ENCODE peak calls at places on chromosomes 6 and 20, in nine cellular contexts. E, N, F, C, J, K, T, I and A are unnamed samples.

GRCh38 chr6:116840091-116840490 is 11.2 kb upstream of the GPRC6A start:
- DNase-seq in J (no peak), N (no peak), K (no peak), T (no peak), I (no peak), E (peak; percentile 67), F (no peak), C (no peak), A (peak; percentile 75)

GRCh38 chr20:15895560-15896084 is 677.6 kb downstream of the KIF16B start:
- DNase-seq in N (no peak), I (peak; percentile 47), C (no peak), K (no peak), E (no peak), J (no peak), F (peak; percentile 21), T (no peak), A (no peak)

GRCh38 chr6:157381631-157382621 is 936 bp downstream of the ZDHHC14 start:
- DNase-seq in E (peak; percentile 37), J (peak; percentile 81), T (peak; percentile 41), I (peak; percentile 58), C (no peak), K (peak; percentile 59), F (peak; percentile 66), N (peak; percentile 53), A (peak; percentile 77)

GRCh38 chr6:84651583-84651982 is 112.8 kb downstream of the TBX18 start:
- DNase-seq in N (no peak), E (no peak), C (no peak), J (no peak), I (no peak), T (no peak), K (no peak), F (no peak), A (no peak)

GRCh38 chr20:49696594-49696993 is 17.1 kb downstream of the B4GALT5 start:
- DNase-seq in F (no peak), N (no peak), E (no peak), I (no peak), T (no peak), C (no peak), K (no peak), J (no peak), A (no peak)

GRCh38 chr6:162922816-162923215 is 195.0 kb downstream of the PACRG start:
- DNase-seq in E (no peak), I (no peak), N (no peak), F (no peak), K (no peak), C (no peak), T (no peak), J (no peak), A (no peak)

GRCh38 chr6:26232950-26233607 is 131.9 kb upstream of the BTN3A2 start:
- DNase-seq in E (no peak), K (peak; percentile 66), J (no peak), C (no peak), I (no peak), T (no peak), F (peak; percentile 60), N (no peak), A (peak; percentile 49)

GRCh38 chr20:37714973-37715657 is 21.3 kb downstream of the CTNNBL1 start:
- DNase-seq in K (no peak), F (no peak), C (no peak), E (peak; percentile 25), I (no peak), T (no peak), J (no peak), N (no peak), A (peak; percentile 75)

GRCh38 chr20:39939241-39939865 is 749.7 kb downstream of the MAFB start:
- DNase-seq in F (no peak), T (no peak), E (no peak), J (no peak), K (no peak), N (no peak), C (no peak), I (no peak), A (no peak)

GRCh38 chr20:51354769-51355319 is 187.7 kb downstream of the NFATC2 start:
- DNase-seq in J (peak; percentile 13), C (no peak), I (no peak), N (no peak), K (no peak), E (peak; percentile 83), F (no peak), T (no peak), A (no peak)